ENCODE peak calls at places on chromosomes 1 and 21, in six cellular contexts. K is effector memory CD4-positive, alpha-beta T cell; V is lower leg skin; P is stimulated activated CD4-positive, alpha-beta T cell treated with anti-CD3 and anti-CD28 coated beads, Interleukin-4, amount 100 ng/mL, for 1 hour; F is fibroblast of the aortic adventitia; N is fibroblast of the conjunctiva. S is an unnamed sample.
A peak's percentile ranks its signal among the peaks of the same experiment; 100 is the strongest.

GRCh38 chr1:212182585-212182984 is 102.6 kb upstream of the PPP2R5A start:
- DNase-seq in K (no peak), V (no peak), P (no peak), F (no peak), N (no peak), S (no peak)

GRCh38 chr1:221187174-221187573 is 307.9 kb downstream of the HLX start:
- DNase-seq in K (no peak), V (no peak), P (no peak), F (no peak), N (no peak), S (no peak)

GRCh38 chr1:178161516-178161915 is 67.6 kb downstream of the RASAL2 start:
- DNase-seq in K (no peak), V (no peak), P (no peak), F (peak; percentile 28), N (no peak), S (no peak)

GRCh38 chr21:25489673-25490072 is 117.6 kb downstream of the MRPL39 start:
- DNase-seq in K (no peak), V (no peak), P (no peak), F (no peak), N (no peak), S (no peak)

GRCh38 chr1:82124987-82125638 is 324.4 kb downstream of the ADGRL2 start:
- DNase-seq in K (no peak), V (no peak), P (no peak), F (no peak), N (no peak), S (no peak)

GRCh38 chr1:145740269-145740668 is 21.0 kb downstream of the CD160 start:
- DNase-seq in K (no peak), V (no peak), P (no peak), F (peak; percentile 86), N (no peak), S (no peak)

GRCh38 chr21:42847051-42847707 is 32.2 kb downstream of the WDR4 start:
- DNase-seq in K (no peak), V (peak; percentile 64), P (no peak), F (no peak), N (no peak), S (no peak)

GRCh38 chr1:89907669-89908293 is 86.9 kb downstream of the LRRC8D start:
- DNase-seq in K (no peak), V (no peak), P (no peak), F (peak; percentile 43), N (no peak), S (no peak)

GRCh38 chr1:230087034-230087721 is 20.1 kb downstream of the GALNT2 start:
- DNase-seq in K (no peak), V (no peak), P (no peak), F (no peak), N (no peak), S (no peak)

GRCh38 chr1:170581041-170581440 is 49.1 kb downstream of the GORAB start:
- DNase-seq in K (no peak), V (no peak), P (no peak), F (peak; percentile 50), N (no peak), S (no peak)

GRCh38 chr1:101237229-101237837 is 514 bp downstream of the S1PR1 start:
- DNase-seq in K (no peak), V (no peak), P (no peak), F (peak; percentile 68), N (peak; percentile 33), S (no peak)

GRCh38 chr1:51313961-51314777 is 16.2 kb downstream of the TTC39A start:
- DNase-seq in K (no peak), V (no peak), P (no peak), F (peak; percentile 84), N (peak; percentile 32), S (no peak)

GRCh38 chr1:77446841-77447555 is 165.2 kb downstream of the AK5 start:
- DNase-seq in K (no peak), V (no peak), P (no peak), F (no peak), N (no peak), S (no peak)

GRCh38 chr1:168512864-168513595 is 30.8 kb downstream of the XCL2 start:
- DNase-seq in K (no peak), V (no peak), P (no peak), F (no peak), N (no peak), S (no peak)

S was measured in neural crest cell.